ENCODE peak calls at places on chromosomes 3 and 15, in four cellular contexts. One of them, this sample, is unnamed.

GRCh38 chr3:111851511-111851954 is 7.5 kb upstream of the PHLDB2 start:
- DNase-seq in amygdala: no peak
- DNase-seq in amniotic stem cell: peak
- DNase-seq in GM23248: peak
- DNase-seq in this sample: peak

GRCh38 chr3:134988666-134989065 is 193.6 kb downstream of the EPHB1 start:
- DNase-seq in GM23248: no peak
- DNase-seq in amygdala: no peak
- DNase-seq in amniotic stem cell: no peak
- DNase-seq in this sample: peak

GRCh38 chr3:133169669-133170068 is 131.5 kb downstream of the TMEM108 start:
- DNase-seq in amniotic stem cell: no peak
- DNase-seq in GM23248: no peak
- DNase-seq in amygdala: no peak
- DNase-seq in this sample: no peak

GRCh38 chr3:23913182-23913581 is 3.6 kb downstream of the NKIRAS1 start:
- DNase-seq in amniotic stem cell: no peak
- DNase-seq in GM23248: no peak
- DNase-seq in amygdala: no peak
- DNase-seq in this sample: no peak

GRCh38 chr3:16605966-16606365 is 743 bp upstream of the DAZL start:
- DNase-seq in amniotic stem cell: no peak
- DNase-seq in GM23248: no peak
- DNase-seq in amygdala: no peak
- DNase-seq in this sample: no peak

GRCh38 chr15:87672309-87672897 is 584.1 kb downstream of the NTRK3 start:
- DNase-seq in amniotic stem cell: peak
- DNase-seq in amygdala: no peak
- DNase-seq in GM23248: peak
- DNase-seq in this sample: peak

GRCh38 chr15:78619022-78619950 is 1.5 kb downstream of the CHRNA3 start:
- DNase-seq in GM23248: no peak
- DNase-seq in amygdala: no peak
- DNase-seq in amniotic stem cell: no peak
- DNase-seq in this sample: no peak

GRCh38 chr3:65479967-65480366 is 558.8 kb downstream of the MAGI1 start:
- DNase-seq in GM23248: peak
- DNase-seq in amniotic stem cell: no peak
- DNase-seq in amygdala: no peak
- DNase-seq in this sample: no peak

GRCh38 chr3:55118453-55118852 is 190.6 kb upstream of the LRTM1 start:
- DNase-seq in GM23248: no peak
- DNase-seq in amygdala: no peak
- DNase-seq in amniotic stem cell: no peak
- DNase-seq in this sample: no peak

GRCh38 chr15:48643776-48644497 is 1.6 kb downstream of the FBN1 start:
- DNase-seq in GM23248: peak
- DNase-seq in amygdala: no peak
- DNase-seq in amniotic stem cell: no peak
- DNase-seq in this sample: no peak

GRCh38 chr15:68415501-68416157 is 16.3 kb downstream of the ITGA11 start:
- DNase-seq in GM23248: peak
- DNase-seq in amniotic stem cell: no peak
- DNase-seq in amygdala: no peak
- DNase-seq in this sample: no peak

GRCh38 chr15:68817304-68818087 is 3.2 kb downstream of the ANP32A start:
- DNase-seq in GM23248: peak
- DNase-seq in amygdala: peak
- DNase-seq in amniotic stem cell: peak
- DNase-seq in this sample: peak

GRCh38 chr15:70045045-70045444 is 52.7 kb downstream of the TLE3 start:
- DNase-seq in amygdala: no peak
- DNase-seq in GM23248: peak
- DNase-seq in amniotic stem cell: no peak
- DNase-seq in this sample: no peak

GRCh38 chr3:188646592-188646991 is 492.6 kb downstream of the LPP start:
- DNase-seq in amniotic stem cell: no peak
- DNase-seq in GM23248: peak
- DNase-seq in amygdala: no peak
- DNase-seq in this sample: peak

GRCh38 chr15:73927476-73928240 is 1.4 kb downstream of the LOXL1 start:
- DNase-seq in amniotic stem cell: peak
- DNase-seq in amygdala: no peak
- DNase-seq in GM23248: peak
- DNase-seq in this sample: peak

GRCh38 chr3:167814441-167814951 is 79.0 kb downstream of the SERPINI1 start:
- DNase-seq in GM23248: peak
- DNase-seq in amygdala: peak
- DNase-seq in amniotic stem cell: peak
- DNase-seq in this sample: peak

GRCh38 chr3:73490453-73491311 is 134.1 kb downstream of the PDZRN3 start:
- DNase-seq in amniotic stem cell: peak
- DNase-seq in amygdala: no peak
- DNase-seq in GM23248: no peak
- DNase-seq in this sample: no peak

GRCh38 chr3:136703429-136703828 is 48.7 kb downstream of the STAG1 start:
- DNase-seq in amniotic stem cell: no peak
- DNase-seq in amygdala: no peak
- DNase-seq in GM23248: no peak
- DNase-seq in this sample: no peak

GRCh38 chr15:91982401-91982800 is 128.9 kb downstream of the SLCO3A1 start:
- DNase-seq in GM23248: peak
- DNase-seq in amniotic stem cell: no peak
- DNase-seq in amygdala: no peak
- DNase-seq in this sample: peak

GRCh38 chr15:77712438-77712837 is 79.7 kb upstream of the LINGO1 start:
- DNase-seq in amniotic stem cell: no peak
- DNase-seq in amygdala: no peak
- DNase-seq in GM23248: no peak
- DNase-seq in this sample: no peak